ENCODE peak calls at places on chromosomes 7 and 10, in seven cellular contexts. C is right lobe of liver; L is MM.1S; T is CD8-positive, alpha-beta memory T cell; E is fibroblast of mammary gland; D is hepatocyte; S is A549. N is an unnamed sample.

GRCh38 chr10:86840498-86840897 is 84.1 kb downstream of the BMPR1A start:
- DNase-seq in C (no peak), L (no peak), T (no peak), E (no peak), D (no peak), S (no peak), N (no peak)

GRCh38 chr10:12279281-12279680 is 70.1 kb upstream of the CAMK1D start:
- DNase-seq in C (no peak), L (no peak), T (no peak), E (peak), D (no peak), S (no peak), N (no peak)

GRCh38 chr10:27619329-27619728 is 115.2 kb downstream of the RAB18 start:
- DNase-seq in C (no peak), L (no peak), T (no peak), E (no peak), D (no peak), S (no peak), N (no peak)

GRCh38 chr10:100653957-100654834 is 91.2 kb upstream of the PAX2 start:
- DNase-seq in C (no peak), L (no peak), T (no peak), E (peak), D (peak), S (no peak), N (no peak)

GRCh38 chr7:1493129-1493528 is 11.1 kb downstream of the INTS1 start:
- DNase-seq in C (no peak), L (no peak), T (no peak), E (no peak), D (no peak), S (no peak), N (no peak)

GRCh38 chr7:129882531-129882930 is 70.2 kb downstream of the UBE2H start:
- DNase-seq in C (no peak), L (no peak), T (no peak), E (peak), D (no peak), S (no peak), N (no peak)

GRCh38 chr7:129671276-129671675 is 59.8 kb downstream of the NRF1 start:
- DNase-seq in C (no peak), L (no peak), T (no peak), E (no peak), D (no peak), S (no peak), N (no peak)

GRCh38 chr10:69458426-69459100 is 7.3 kb downstream of the TSPAN15 start:
- DNase-seq in C (no peak), L (no peak), T (no peak), E (no peak), D (peak), S (no peak), N (peak)

DNA sequence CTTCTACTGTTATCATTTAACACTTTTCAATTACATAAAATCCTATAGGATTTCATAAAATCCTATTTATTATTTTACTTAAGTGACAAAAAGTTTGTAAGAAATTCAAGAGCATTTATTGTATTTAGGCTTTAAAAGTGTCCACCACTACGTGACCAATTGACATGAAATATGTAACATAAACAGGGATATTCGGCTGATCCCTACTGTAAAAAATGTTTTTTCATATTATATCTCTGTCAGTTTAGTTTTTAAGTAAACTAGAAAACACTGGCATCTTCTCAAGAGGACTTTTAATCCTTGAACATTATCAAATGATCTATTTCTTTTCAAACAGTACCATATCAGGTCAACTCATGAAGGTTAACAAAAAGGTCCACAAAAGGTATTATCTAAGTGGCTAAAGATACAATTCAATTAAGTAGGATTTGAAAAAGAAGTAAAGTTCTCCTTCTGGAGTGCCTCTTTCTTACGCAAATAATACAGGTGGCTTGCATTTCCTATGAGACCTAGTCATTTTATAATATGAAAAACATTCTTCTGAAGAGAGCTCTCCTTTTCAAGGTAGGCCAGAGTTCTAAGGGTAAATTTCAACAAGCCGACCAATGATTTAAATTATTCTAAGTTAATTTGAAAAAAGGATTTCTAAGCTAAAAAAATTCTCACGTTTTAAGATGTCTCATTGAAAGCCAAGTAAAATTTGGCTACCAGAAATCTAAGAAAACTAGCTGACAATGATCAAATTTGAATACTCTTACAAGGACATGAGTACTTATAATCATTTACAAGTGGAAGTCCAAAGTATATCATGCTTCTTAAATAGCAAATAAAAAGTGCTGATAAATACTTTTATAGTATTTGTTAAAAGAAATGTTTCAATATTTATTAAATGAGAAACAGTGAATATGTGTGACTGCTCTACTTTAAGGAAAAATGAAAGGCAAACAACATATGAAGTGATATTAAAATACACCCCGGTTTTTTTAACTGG is 133.5 kb downstream of the NRBF2 start:
- DNase-seq in C (no peak), L (peak), T (no peak), E (no peak), D (no peak), S (no peak), N (no peak)
- H3K4me3 ChIP-seq in C (peak), L (peak), T (peak), E (peak), D (peak), S (peak), N (peak)

DNA sequence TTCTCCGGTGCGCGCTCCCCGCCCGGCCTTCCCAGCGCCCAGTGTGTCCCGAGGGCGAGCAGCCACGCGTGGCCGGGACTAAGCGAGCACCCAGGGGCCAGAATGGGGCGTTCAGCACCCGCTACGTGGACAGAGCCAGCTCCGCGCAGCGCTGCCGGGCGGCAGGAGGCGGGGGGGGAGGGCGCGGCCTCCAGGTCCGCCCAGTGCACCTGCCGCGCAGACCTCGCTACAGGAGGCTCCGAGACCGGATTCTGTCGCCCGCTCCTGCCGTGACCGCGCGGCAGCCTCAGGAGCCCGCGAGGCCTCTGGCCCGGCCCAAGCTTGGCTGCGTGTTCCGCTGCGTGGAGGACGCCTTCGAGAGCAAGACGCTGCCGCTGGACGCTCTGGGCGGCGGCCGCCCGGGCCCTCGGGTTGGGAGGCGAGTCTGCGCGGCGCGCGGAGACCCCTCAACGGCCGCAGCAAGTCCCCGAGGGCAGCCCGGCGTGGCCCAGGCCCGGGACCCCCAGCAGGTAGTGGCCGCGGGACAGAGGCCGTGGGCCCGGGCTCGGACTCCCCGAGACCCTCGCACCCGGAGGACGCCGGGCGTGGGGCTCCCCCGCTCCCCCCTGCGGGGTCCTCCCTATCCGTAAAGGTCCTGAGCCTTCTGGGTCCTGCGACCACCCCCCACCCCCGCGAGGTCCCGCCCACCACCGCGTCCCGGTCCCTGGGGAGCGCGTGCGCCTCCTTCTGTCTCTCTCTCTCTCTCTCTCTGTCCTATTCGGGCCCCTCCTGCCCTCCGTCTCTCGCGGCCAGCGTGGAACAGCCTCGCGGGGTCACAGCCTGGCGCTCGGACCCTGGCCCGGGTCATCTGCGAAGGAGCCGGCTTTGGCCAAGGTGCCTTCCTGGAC is 904 bp upstream of the DPYSL4 start:
- DNase-seq in C (no peak), L (no peak), T (peak), E (no peak), D (peak), S (no peak), N (no peak)
- H3K4me3 ChIP-seq in C (no peak), L (no peak), T (no peak), E (no peak), D (no peak), S (peak), N (peak)

GRCh38 chr7:45918556-45918955 is 2.5 kb downstream of the IGFBP3 start:
- DNase-seq in C (no peak), L (peak), T (no peak), E (no peak), D (no peak), S (no peak), N (no peak)

GRCh38 chr7:45919231-45919825 is 1.7 kb downstream of the IGFBP3 start:
- DNase-seq in C (no peak), L (no peak), T (no peak), E (no peak), D (no peak), S (no peak), N (no peak)

GRCh38 chr7:45917064-45917463 is 4.0 kb downstream of the IGFBP3 start:
- DNase-seq in C (no peak), L (no peak), T (no peak), E (no peak), D (no peak), S (no peak), N (no peak)

GRCh38 chr7:45915606-45916005 is 5.5 kb downstream of the IGFBP3 start:
- DNase-seq in C (no peak), L (no peak), T (no peak), E (peak), D (no peak), S (no peak), N (no peak)

GRCh38 chr7:45917658-45918057 is 3.4 kb downstream of the IGFBP3 start:
- DNase-seq in C (peak), L (peak), T (peak), E (peak), D (peak), S (peak), N (no peak)
- H3K4me3 ChIP-seq in C (no peak), L (no peak), T (no peak), E (peak), D (peak), S (peak), N (no peak)

DNA sequence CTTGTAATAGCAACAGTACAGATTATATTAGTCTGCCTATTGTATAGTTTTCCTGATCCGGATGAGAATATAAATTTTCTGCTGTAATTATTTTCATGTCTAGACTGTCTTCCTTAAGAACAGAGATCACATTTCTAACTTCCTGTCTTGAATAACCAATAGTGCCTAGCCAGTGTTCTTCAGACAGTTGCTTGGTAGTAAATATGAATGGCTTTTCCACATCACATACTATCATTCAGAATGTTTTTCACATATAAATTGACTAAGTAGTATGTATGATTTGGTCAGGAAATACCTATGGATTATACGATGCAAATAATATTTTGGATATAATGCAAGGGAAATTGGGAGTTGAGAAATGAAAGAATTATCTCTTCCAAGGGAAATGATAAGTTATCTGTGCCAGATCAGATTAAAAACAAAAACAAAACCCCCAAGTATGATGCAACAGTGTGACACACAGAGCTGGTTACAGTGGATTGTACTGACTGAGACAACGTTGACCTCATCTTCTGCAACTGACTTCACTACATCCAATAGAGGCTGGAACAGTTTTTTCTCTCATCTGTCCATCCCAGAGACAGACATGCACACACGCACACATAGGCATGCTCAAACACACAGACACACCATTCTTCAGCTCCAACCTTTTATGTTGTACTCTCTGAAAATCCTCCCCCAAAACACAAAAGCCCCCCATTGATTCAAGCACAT is 16.4 kb downstream of the ITGA8 start:
- DNase-seq in C (no peak), L (no peak), T (no peak), E (peak), D (no peak), S (no peak), N (no peak)
- H3K4me3 ChIP-seq in C (no peak), L (no peak), T (no peak), E (no peak), D (no peak), S (no peak), N (no peak)

GRCh38 chr7:132614428-132615076 is 38.3 kb upstream of the PLXNA4 start:
- DNase-seq in C (no peak), L (no peak), T (no peak), E (peak), D (peak), S (no peak), N (no peak)
- H3K4me3 ChIP-seq in C (no peak), L (no peak), T (no peak), E (peak), D (no peak), S (no peak), N (no peak)

DNA sequence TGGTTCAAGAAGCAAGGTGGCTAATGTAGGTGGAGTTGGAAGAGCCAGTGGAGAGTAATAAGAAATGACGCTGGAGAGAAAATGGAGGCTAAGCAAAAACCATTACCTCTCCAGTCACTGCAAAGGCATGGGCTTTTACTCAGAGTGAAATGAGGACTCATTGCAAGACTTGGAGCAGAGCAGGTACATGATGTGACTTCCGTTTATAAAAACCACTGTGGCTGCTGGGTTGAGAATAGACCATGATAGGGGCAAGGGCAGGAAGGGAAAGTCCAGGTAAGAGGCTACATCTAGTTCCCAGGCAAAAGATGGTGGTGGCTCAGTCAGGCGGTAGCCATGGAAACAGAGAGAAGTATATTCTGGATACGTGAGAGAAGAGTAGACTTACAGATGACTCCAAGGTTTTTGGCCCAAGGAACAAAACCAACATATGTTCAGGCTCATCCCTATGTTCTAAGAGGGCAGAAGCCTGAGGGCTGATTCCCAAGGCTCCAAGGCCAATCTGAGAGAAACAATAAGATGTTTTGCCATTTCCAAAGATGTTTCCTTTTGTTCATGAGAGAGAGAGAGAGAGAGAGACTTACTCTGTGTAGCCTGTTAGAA is 21.5 kb upstream of the PDE1C start:
- DNase-seq in C (no peak), L (no peak), T (no peak), E (no peak), D (no peak), S (no peak), N (no peak)
- H3K4me3 ChIP-seq in C (no peak), L (no peak), T (no peak), E (no peak), D (no peak), S (no peak), N (no peak)

DNA sequence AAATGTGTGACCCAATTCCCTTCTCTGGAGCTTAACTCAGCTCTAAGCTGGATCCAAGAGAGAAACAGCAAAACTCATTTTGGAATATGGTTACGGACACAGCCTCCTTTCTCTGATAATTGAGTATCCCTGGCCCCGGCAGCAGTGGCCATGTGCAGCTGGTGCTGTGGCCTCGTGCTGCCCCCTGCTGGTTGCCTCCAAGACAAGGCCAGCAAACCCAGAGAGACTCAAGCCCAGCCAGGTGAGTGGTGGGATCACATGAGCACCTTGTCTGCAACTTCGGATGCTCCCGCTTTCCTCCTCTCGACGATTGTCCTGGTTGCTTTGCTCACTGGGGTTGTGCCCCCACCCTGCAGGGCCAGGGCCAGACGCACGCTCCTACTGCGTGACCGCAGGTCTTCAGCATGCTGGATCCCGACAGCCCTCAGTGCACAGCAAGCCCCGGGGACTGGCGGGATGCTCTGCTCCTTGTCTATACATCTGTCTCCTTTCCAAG is 19.4 kb downstream of the SFTPD start:
- DNase-seq in C (peak), L (peak), T (peak), E (peak), D (peak), S (peak), N (peak)
- H3K4me3 ChIP-seq in C (no peak), L (no peak), T (no peak), E (no peak), D (no peak), S (no peak), N (no peak)